ENCODE peak calls at places on chromosomes 16 and 17, in four cellular contexts. W is stomach, U is GM12865, X is psoas muscle. K is an unnamed sample.

GRCh38 chr16:53258809-53259208 is 175.5 kb upstream of the RBL2 start:
- DNase-seq in W (no peak), U (no peak), X (no peak), K (no peak)

GRCh38 chr17:19759934-19760530 is 11.9 kb upstream of the ALDH3A1 start:
- DNase-seq in W (peak; percentile 20), U (no peak), X (no peak), K (no peak)

GRCh38 chr16:68823401-68823800 is 19.9 kb upstream of the TANGO6 start:
- DNase-seq in W (no peak), U (no peak), X (no peak), K (no peak)

GRCh38 chr17:72189781-72190593 is 69.2 kb downstream of the SOX9 start:
- DNase-seq in W (no peak), U (no peak), X (no peak), K (no peak)

GRCh38 chr16:75727221-75727620 is 931 bp upstream of the CPHXL start:
- DNase-seq in W (no peak), U (no peak), X (no peak), K (no peak)

GRCh38 chr17:73151888-73152633 is 12.7 kb upstream of the SSTR2 start:
- DNase-seq in W (no peak), U (peak; percentile 66), X (no peak), K (no peak)

GRCh38 chr17:56319531-56319930 is 166.3 kb downstream of the ANKFN1 start:
- DNase-seq in W (no peak), U (peak; percentile 54), X (no peak), K (no peak)

GRCh38 chr17:47652570-47652969 is 2.9 kb downstream of the KPNB1 start:
- DNase-seq in W (no peak), U (no peak), X (no peak), K (no peak)

GRCh38 chr17:48878920-48879898 is 13.4 kb upstream of the ATP5MC1 start:
- DNase-seq in W (peak; percentile 53), U (peak; percentile 82), X (no peak), K (peak; percentile 53)

GRCh38 chr16:5377280-5377898 is 279.8 kb upstream of the EEF2KMT start:
- DNase-seq in W (no peak), U (peak; percentile 32), X (no peak), K (no peak)

GRCh38 chr17:18246880-18247612 is 11.5 kb downstream of the FLII start:
- DNase-seq in W (peak; percentile 95), U (peak; percentile 56), X (peak; percentile 57), K (no peak)

GRCh38 chr16:30771726-30772125 is 9.6 kb downstream of the RNF40 start:
- DNase-seq in W (no peak), U (no peak), X (no peak), K (no peak)

GRCh38 chr17:34220776-34221390 is 34.2 kb upstream of the CCL2 start:
- DNase-seq in W (no peak), U (no peak), X (no peak), K (no peak)

GRCh38 chr17:45092932-45093430 is 31.9 kb downstream of the NMT1 start:
- DNase-seq in W (peak; percentile 57), U (no peak), X (peak; percentile 89), K (no peak)

GRCh38 chr17:37770631-37771518 is 26.0 kb upstream of the HNF1B start:
- DNase-seq in W (peak; percentile 84), U (peak; percentile 54), X (no peak), K (no peak)

GRCh38 chr17:29640413-29640812 is 17.7 kb upstream of the CORO6 start:
- DNase-seq in W (no peak), U (no peak), X (no peak), K (no peak)

GRCh38 chr17:44081681-44082080 is 11.1 kb downstream of the G6PC3 start:
- DNase-seq in W (no peak), U (no peak), X (no peak), K (no peak)

GRCh38 chr16:28324235-28324886 is 32.0 kb downstream of the SBK1 start:
- DNase-seq in W (peak; percentile 25), U (no peak), X (no peak), K (no peak)

GRCh38 chr16:30656974-30657865 is 1.0 kb upstream of the FBRS start:
- DNase-seq in W (no peak), U (no peak), X (no peak), K (no peak)

GRCh38 chr17:73192894-73193701 is at the start of gene COG1:
- DNase-seq in W (peak; percentile 91), U (peak; percentile 95), X (peak; percentile 90), K (peak; percentile 57)

GRCh38 chr16:79599837-79600635 is 501 bp downstream of the MAF start:
- DNase-seq in W (peak; percentile 72), U (peak; percentile 23), X (peak; percentile 75), K (no peak)

GRCh38 chr16:51359141-51359960 is 208.3 kb upstream of the SALL1 start:
- DNase-seq in W (no peak), U (no peak), X (peak; percentile 22), K (no peak)

GRCh38 chr17:5500247-5500803 is 14.0 kb downstream of the MIS12 start:
- DNase-seq in W (no peak), U (no peak), X (no peak), K (no peak)

GRCh38 chr17:5501725-5502124 is 15.4 kb downstream of the MIS12 start:
- DNase-seq in W (no peak), U (no peak), X (no peak), K (no peak)

GRCh38 chr17:5500804-5501391 is 14.5 kb downstream of the MIS12 start:
- DNase-seq in W (peak; percentile 58), U (peak; percentile 75), X (peak; percentile 76), K (no peak)

GRCh38 chr17:5502552-5502951 is 16.2 kb downstream of the MIS12 start:
- DNase-seq in W (no peak), U (no peak), X (no peak), K (no peak)

GRCh38 chr17:5499790-5500189 is 13.4 kb downstream of the MIS12 start:
- DNase-seq in W (no peak), U (no peak), X (no peak), K (no peak)
- H3K4me3 ChIP-seq in W (peak overlapping the region; percentile 64), U (no peak overlapping the region), X (peak overlapping the region; percentile 66), K (no peak overlapping the region)

GRCh38 chr17:75030161-75030560 is 16.6 kb downstream of the ATP5PD start:
- DNase-seq in W (no peak), U (no peak), X (no peak), K (no peak)
- TF ChIP-seq CTCF in W (no peak), U (no peak), X (no peak), K (no peak)

GRCh38 chr16:12339686-12340085 is 363.2 kb downstream of the SNX29 start:
- DNase-seq in W (no peak), U (no peak), X (no peak), K (no peak)
- H3K4me3 ChIP-seq in W (no peak overlapping the region), U (no peak overlapping the region), X (no peak overlapping the region), K (no peak overlapping the region)

GRCh38 chr17:81666342-81667191 is at the start of the genes CCDC137 and OXLD1:
- DNase-seq in W (peak; percentile 98), U (peak; percentile 98), X (peak; percentile 98), K (peak; percentile 89)
- TF ChIP-seq CTCF in W (no peak), U (no peak), X (no peak), K (no peak)

GRCh38 chr16:83952940-83953795 is at the start of gene OSGIN1:
- DNase-seq in W (peak; percentile 96), U (peak; percentile 72), X (peak; percentile 95), K (peak; percentile 44)

GRCh38 chr16:83955218-83956130 is 2.4 kb downstream of the OSGIN1 start:
- DNase-seq in W (no peak), U (no peak), X (no peak), K (no peak)

GRCh38 chr16:83953796-83954576 is 946 bp downstream of the OSGIN1 start:
- DNase-seq in W (no peak), U (peak; percentile 32), X (no peak), K (peak; percentile 24)

GRCh38 chr16:83956336-83957289 is 3.6 kb downstream of the OSGIN1 start:
- DNase-seq in W (peak; percentile 84), U (peak; percentile 84), X (peak; percentile 81), K (peak; percentile 31)

DNA sequence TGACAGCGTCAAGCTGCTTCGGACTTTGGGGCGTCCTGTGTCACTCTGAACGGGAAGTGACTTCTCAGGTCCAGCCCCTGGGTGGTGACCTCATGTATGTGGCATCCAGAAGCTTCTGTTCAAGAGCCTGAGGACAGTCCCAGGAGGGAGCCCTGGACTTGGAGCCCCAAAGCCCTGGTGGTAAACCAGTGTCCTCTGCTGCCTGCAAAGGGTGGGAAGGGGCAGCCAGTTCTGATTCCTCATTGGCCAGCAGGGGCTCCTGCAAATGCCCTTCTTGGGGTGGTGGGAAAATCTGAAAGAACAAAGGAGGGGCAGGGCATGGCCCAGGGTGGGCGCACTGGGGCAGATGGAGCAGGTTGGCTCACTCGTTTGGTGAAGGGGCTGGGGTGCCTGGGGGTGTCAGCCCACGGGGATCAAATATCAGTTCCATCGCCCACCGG is 1.6 kb downstream of the OSGIN1 start:
- DNase-seq in W (peak; percentile 56), U (no peak), X (peak; percentile 59), K (no peak)
- H3K4me3 ChIP-seq in W (peak overlapping the region; percentile 60), U (no peak overlapping the region), X (peak overlapping the region; percentile 78), K (no peak overlapping the region)

DNA sequence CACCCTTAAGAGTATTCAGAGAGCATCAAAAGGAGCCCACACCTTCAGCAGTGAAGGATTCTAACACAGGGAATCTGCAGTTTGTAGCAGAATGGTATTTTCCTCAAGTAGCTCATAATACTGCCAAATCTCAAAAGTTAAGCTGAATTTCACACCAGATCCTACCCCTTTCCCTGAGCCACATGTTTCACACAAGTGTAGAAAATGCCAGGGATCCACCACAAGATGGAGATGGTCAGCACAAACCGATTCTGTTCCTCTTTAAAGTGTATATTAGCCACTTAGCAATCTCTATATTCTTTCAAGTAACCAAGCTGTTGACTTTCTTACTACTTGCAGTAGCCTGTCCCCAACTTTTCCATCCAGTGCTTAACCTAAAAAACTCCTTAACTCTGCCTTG is 13.2 kb downstream of the GINS2 start:
- DNase-seq in W (no peak), U (no peak), X (no peak), K (no peak)
- TF ChIP-seq CTCF in W (no peak), U (peak; percentile 26), X (peak; percentile 31), K (peak; percentile 36)

DNA sequence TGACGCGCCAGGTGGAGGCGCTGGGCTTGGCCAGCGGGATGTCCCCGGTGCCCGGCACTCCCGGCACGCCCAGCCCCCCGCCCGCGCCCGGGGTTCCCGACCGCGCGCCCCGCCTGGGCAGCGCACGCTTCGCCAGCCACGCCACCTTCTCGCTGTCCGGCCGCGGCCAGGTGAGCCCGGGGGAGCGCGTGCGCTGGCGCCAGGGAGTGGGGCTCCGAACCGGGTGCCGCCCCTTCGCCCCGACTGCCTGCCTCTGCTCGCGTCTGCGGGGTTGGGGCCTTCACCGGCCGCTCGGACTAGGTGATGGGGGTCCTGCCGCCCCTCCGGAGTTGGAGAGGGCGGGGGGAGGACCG is 482 bp downstream of the SMTNL2 start:
- DNase-seq in W (no peak), U (no peak), X (no peak), K (no peak)
- H3K4me3 ChIP-seq in W (peak overlapping the region; percentile 67), U (no peak overlapping the region), X (peak overlapping the region; percentile 81), K (no peak overlapping the region)

K was measured in GM12864.